ENCODE peak calls at places on chromosome 22, in seven cellular contexts. R is CD8-positive, alpha-beta memory T cell; B is body of pancreas; J is stomach; M is pancreas; V is DND-41; F is transverse colon. Q is an unnamed sample.

GRCh38 chr22:46971141-46971775 is 208.8 kb downstream of the TBC1D22A start:
- DNase-seq in J (no peak), B (peak; percentile 68), M (peak; percentile 80), F (no peak), V (no peak), R (no peak), Q (no peak)

GRCh38 chr22:22161924-22162851 is 82.4 kb upstream of the VPREB1 start:
- DNase-seq in R (no peak), J (no peak), M (no peak), F (peak; percentile 65), V (peak; percentile 22), B (no peak), Q (no peak)

GRCh38 chr22:32185821-32186220 is 19.1 kb downstream of the RFPL2 start:
- DNase-seq in J (no peak), R (no peak), M (no peak), V (no peak), B (no peak), F (no peak), Q (no peak)

GRCh38 chr22:25437414-25438160 is 126.9 kb upstream of the GRK3 start:
- DNase-seq in M (no peak), J (no peak), B (no peak), R (no peak), F (no peak), V (no peak), Q (no peak)

GRCh38 chr22:47386812-47387510 is 624.5 kb downstream of the TBC1D22A start:
- DNase-seq in F (no peak), M (no peak), J (no peak), B (no peak), V (no peak), R (no peak), Q (no peak)

GRCh38 chr22:23913306-23913660 is 19.1 kb downstream of the MIF start:
- DNase-seq in J (no peak), V (peak; percentile 37), F (no peak), R (no peak), B (no peak), M (no peak), Q (no peak)

GRCh38 chr22:45482169-45482568 is 20.5 kb upstream of the FBLN1 start:
- DNase-seq in J (no peak), B (no peak), V (no peak), R (no peak), F (no peak), M (no peak), Q (no peak)

GRCh38 chr22:25114369-25115362 is 85.0 kb upstream of the CRYBB3 start:
- DNase-seq in F (no peak), V (no peak), R (no peak), M (no peak), J (no peak), B (no peak), Q (no peak)

GRCh38 chr22:19641254-19641982 is 72.9 kb upstream of the SEPTIN5 start:
- DNase-seq in V (no peak), F (no peak), R (no peak), M (no peak), B (peak; percentile 45), J (no peak), Q (no peak)

GRCh38 chr22:39856588-39856987 is 37.0 kb downstream of the ENTHD1 start:
- DNase-seq in F (no peak), R (no peak), J (no peak), B (no peak), V (no peak), M (no peak), Q (no peak)

GRCh38 chr22:23742505-23743264 is 8.2 kb downstream of the ZNF70 start:
- DNase-seq in F (no peak), V (no peak), J (no peak), M (no peak), R (no peak), B (no peak), Q (no peak)

GRCh38 chr22:38704568-38705234 is 1.0 kb upstream of the GTPBP1 start:
- DNase-seq in R (no peak), B (peak; percentile 17), F (no peak), V (no peak), J (no peak), M (no peak), Q (no peak)

GRCh38 chr22:37175414-37176144 is 12.5 kb downstream of the C1QTNF6 start:
- DNase-seq in F (no peak), R (no peak), B (no peak), V (no peak), J (no peak), M (peak; percentile 23), Q (no peak)

GRCh38 chr22:20567993-20568417 is 60.6 kb downstream of the MED15 start:
- DNase-seq in M (no peak), B (no peak), V (no peak), F (no peak), R (no peak), J (no peak), Q (no peak)

GRCh38 chr22:47043835-47044721 is 281.6 kb downstream of the TBC1D22A start:
- DNase-seq in F (peak; percentile 74), J (peak; percentile 63), B (peak; percentile 88), V (peak; percentile 32), M (peak; percentile 97), R (no peak), Q (no peak)

GRCh38 chr22:22907551-22908494 is 20.2 kb downstream of the IGLL5 start:
- DNase-seq in V (no peak), F (no peak), B (no peak), J (no peak), M (no peak), R (no peak), Q (no peak)

GRCh38 chr22:39527481-39527961 is 5.0 kb downstream of the RPS19BP1 start:
- DNase-seq in R (no peak), V (no peak), M (peak; percentile 58), J (peak; percentile 59), F (peak; percentile 76), B (peak; percentile 55), Q (no peak)

GRCh38 chr22:37638351-37639069 is 959 bp upstream of the SH3BP1 start:
- DNase-seq in J (peak; percentile 43), V (peak; percentile 15), R (peak; percentile 32), M (no peak), B (no peak), F (peak; percentile 85), Q (no peak)

GRCh38 chr22:20033045-20033706 is 12.3 kb downstream of the TANGO2 start:
- DNase-seq in M (peak; percentile 87), R (no peak), J (peak; percentile 63), F (no peak), V (no peak), B (peak; percentile 55), Q (no peak)

GRCh38 chr22:44269757-44270555 is 42.8 kb downstream of the SHISAL1 start:
- DNase-seq in V (no peak), M (no peak), R (no peak), J (no peak), B (peak; percentile 32), F (no peak), Q (no peak)

DNA sequence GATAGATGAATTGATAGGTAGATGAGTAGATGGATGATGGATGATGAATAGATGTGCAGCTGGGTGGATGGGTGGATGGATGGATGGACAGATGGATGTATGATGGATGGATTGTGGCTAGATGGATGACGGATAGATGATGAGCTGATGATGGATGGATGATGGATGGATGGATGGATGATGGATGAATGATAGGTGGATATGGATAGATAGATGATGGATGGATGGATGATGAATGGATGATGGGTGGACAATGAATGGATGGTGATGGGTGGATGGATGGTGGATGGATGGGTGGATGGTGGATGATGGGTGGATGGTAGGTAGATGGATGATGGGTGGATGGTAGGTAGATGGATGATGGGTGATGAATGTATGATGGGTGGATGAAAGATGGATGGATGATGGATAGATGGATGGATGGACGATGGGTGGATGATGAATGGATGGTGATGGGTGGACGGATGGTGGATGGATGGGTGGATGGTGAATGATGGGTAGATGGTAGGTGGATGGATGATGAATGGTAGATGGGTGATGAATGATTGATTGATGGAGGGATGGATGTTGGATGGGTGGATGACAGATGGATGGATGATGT is 1261.7 kb downstream of the BRD1 start:
- DNase-seq in J (no peak), F (no peak), M (no peak), R (no peak), V (no peak), B (no peak), Q (no peak)
- H3K9me3 ChIP-seq in J (peaks cover 8% of the 10 kb centered on the region), F (no peaks in the 10 kb centered on the region), M (no peaks in the 10 kb centered on the region), R (no peaks in the 10 kb centered on the region), V (peaks cover 10% of the 10 kb centered on the region), B (no peaks in the 10 kb centered on the region), Q (peaks cover 3% of the 10 kb centered on the region)

GRCh38 chr22:34776827-34777226 is 289.1 kb upstream of the ISX start:
- DNase-seq in F (no peak), M (no peak), B (no peak), J (no peak), V (no peak), R (no peak), Q (no peak)
- H3K9me3 ChIP-seq in F (no peaks in the 10 kb centered on the region), M (no peaks in the 10 kb centered on the region), B (no peaks in the 10 kb centered on the region), J (peaks cover 13% of the 10 kb centered on the region), V (peaks cover 8% of the 10 kb centered on the region), R (no peaks in the 10 kb centered on the region), Q (peaks cover 3% of the 10 kb centered on the region)

DNA sequence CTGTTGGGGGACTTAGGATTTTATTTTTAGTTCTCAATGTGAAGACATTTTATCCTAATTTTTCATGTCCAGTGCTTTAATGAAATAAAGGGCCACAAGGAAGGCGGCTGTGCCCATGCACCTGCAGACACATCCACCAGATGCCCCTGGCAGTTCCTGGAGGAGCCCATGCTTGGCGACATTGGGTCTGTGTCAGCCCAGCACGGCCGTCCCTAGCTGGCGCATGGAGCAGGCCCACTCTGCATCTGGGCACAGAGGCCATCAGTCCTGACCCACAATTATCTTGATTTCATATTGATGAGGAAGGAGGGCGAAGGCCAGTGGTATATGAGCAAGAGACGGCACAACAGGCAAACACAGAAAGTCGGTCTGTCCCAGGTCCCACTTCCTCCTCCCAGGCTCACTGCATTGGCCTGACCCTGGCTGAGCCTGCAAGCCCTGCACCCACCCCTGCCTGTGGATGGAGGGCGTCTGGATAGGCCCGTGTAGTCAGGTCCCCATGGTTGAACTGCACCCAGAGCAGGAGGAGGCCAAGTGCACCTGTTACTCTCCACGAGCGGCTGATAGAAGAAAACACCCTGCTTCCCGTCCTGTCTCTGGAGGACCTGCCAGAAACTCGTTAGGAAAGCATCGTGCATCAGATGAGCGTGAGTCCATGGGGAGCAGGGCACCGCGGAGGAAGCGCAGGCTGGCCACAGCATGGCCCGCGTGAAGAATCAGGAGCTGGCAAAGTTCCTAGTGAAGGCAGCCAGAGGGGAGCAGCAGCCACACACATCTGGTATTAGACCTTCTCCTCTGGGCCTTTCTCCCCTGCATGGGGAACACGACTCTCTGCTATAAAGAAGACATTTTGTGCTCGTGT is 296.8 kb downstream of the BRD1 start:
- DNase-seq in B (no peak), M (no peak), J (no peak), R (no peak), V (no peak), F (no peak), Q (no peak)
- H3K9me3 ChIP-seq in B (no peaks in the 10 kb centered on the region), M (no peaks in the 10 kb centered on the region), J (no peaks in the 10 kb centered on the region), R (no peaks in the 10 kb centered on the region), V (no peaks in the 10 kb centered on the region), F (no peaks in the 10 kb centered on the region), Q (no peaks in the 10 kb centered on the region)

DNA sequence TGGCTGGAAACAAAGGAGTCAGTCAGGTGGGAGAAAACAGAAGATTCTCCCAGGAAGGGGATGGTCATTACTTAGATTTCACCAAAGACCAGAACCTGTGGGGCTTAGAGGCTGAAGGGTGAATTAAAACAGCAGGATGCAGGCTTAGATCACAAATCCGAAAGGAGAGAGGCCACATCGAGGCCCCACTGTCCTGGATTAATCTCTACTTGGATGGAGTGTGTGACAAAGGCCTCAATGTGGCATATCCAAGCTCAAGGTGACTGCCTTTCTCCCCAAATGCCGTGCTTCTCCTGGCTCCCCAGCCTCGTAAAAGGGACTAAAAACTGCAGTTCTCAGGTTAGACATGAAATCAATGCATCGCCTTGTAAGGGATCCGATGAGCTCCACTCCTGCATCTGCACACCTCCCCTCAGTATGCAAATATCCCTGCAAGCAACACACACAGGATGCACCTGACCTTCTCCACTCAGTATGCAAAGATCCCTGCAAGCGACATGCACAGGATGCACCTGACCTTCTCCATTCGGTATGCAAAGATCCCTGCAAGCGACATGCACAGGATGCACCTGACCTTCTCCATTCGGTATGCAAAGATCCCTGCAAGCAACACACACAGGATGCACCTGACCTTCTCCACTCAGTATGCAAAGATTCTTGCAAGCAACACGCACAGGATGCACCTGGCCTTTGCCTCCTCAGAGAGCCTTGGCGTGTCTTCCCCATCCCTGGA is 447.4 kb downstream of the BRD1 start:
- DNase-seq in J (no peak), V (no peak), M (no peak), B (no peak), F (no peak), R (no peak), Q (no peak)
- H3K9me3 ChIP-seq in J (no peaks in the 10 kb centered on the region), V (no peaks in the 10 kb centered on the region), M (no peaks in the 10 kb centered on the region), B (no peaks in the 10 kb centered on the region), F (no peaks in the 10 kb centered on the region), R (no peaks in the 10 kb centered on the region), Q (no peaks in the 10 kb centered on the region)